ENCODE peak calls at places on chromosomes 13 and 19, in four cellular contexts. E is brain microvascular endothelial cell, D is A549, J is neural progenitor cell. L is an unnamed sample.

GRCh38 chr13:37058801-37059135 is 720 bp downstream of the SUPT20H start:
- DNase-seq in E (peak), D (no peak), J (peak), L (no peak)

GRCh38 chr13:108851660-108852059 is 222.2 kb downstream of the MYO16 start:
- DNase-seq in J (no peak), E (no peak), D (no peak), L (no peak)

GRCh38 chr13:26563713-26564112 is 6.2 kb downstream of the WASF3 start:
- DNase-seq in E (no peak), D (no peak), J (no peak), L (no peak)

GRCh38 chr13:113267642-113268405 is 29.2 kb upstream of the LAMP1 start:
- DNase-seq in J (no peak), D (no peak), E (no peak), L (no peak)

GRCh38 chr13:111187879-111188643 is 73.0 kb downstream of the ARHGEF7 start:
- DNase-seq in J (no peak), D (no peak), E (no peak), L (no peak)

GRCh38 chr19:10961073-10961762 is 388 bp downstream of the SMARCA4 start:
- DNase-seq in J (peak), D (no peak), E (peak), L (peak)

GRCh38 chr13:67763984-67764383 is 533.8 kb upstream of the PCDH9 start:
- DNase-seq in E (no peak), D (no peak), J (no peak), L (no peak)

GRCh38 chr19:47497073-47497766 is 13.2 kb upstream of the KPTN start:
- DNase-seq in D (no peak), E (no peak), J (no peak), L (no peak)

GRCh38 chr13:92317066-92317465 is 909.5 kb upstream of the GPC6 start:
- DNase-seq in E (peak), D (peak), J (no peak), L (no peak)

GRCh38 chr19:45498411-45499195 is at the start of gene PPM1N:
- DNase-seq in J (peak), D (no peak), E (no peak), L (peak)

GRCh38 chr13:33284016-33284415 is 1.5 kb downstream of the STARD13 start:
- DNase-seq in J (no peak), D (no peak), E (peak), L (no peak)

GRCh38 chr19:54095136-54095858 is 5.3 kb downstream of the OSCAR start:
- DNase-seq in D (no peak), E (no peak), J (no peak), L (no peak)

GRCh38 chr19:15820646-15821045 is 5.2 kb upstream of the OR10H1 start:
- DNase-seq in J (no peak), D (no peak), E (no peak), L (no peak)

GRCh38 chr19:38417544-38418506 is 8.2 kb downstream of the RASGRP4 start:
- DNase-seq in D (peak), J (peak), E (no peak), L (peak)

GRCh38 chr19:33448159-33448516 is 73.5 kb downstream of the PEPD start:
- DNase-seq in D (no peak), J (no peak), E (no peak), L (no peak)

GRCh38 chr19:5338661-5339469 is 1.7 kb downstream of the PTPRS start:
- DNase-seq in D (no peak), J (peak), E (no peak), L (peak)

GRCh38 chr13:36102721-36103120 is 28.5 kb downstream of the DCLK1 start:
- DNase-seq in E (no peak), D (no peak), J (no peak), L (no peak)

GRCh38 chr13:34578471-34578870 is 363.6 kb upstream of the NBEA start:
- DNase-seq in E (no peak), D (peak), J (no peak), L (no peak)

GRCh38 chr19:6737873-6738725 is 719 bp upstream of the GPR108 start:
- DNase-seq in J (peak), E (peak), D (peak), L (peak)

GRCh38 chr19:11814707-11815050 is 606 bp downstream of the ZNF440 start:
- DNase-seq in E (peak), J (peak), D (no peak), L (peak)

GRCh38 chr13:20428666-20429644 is 96.7 kb downstream of the CRYL1 start:
- DNase-seq in D (no peak), J (no peak), E (no peak), L (no peak)

GRCh38 chr19:18205180-18205915 is 1.5 kb upstream of the RAB3A start:
- DNase-seq in D (no peak), E (peak), J (peak), L (peak)

GRCh38 chr13:51945149-51945548 is 66.1 kb downstream of the ATP7B start:
- DNase-seq in J (no peak), D (no peak), E (no peak), L (peak)

GRCh38 chr13:103961784-103962183 is 895.6 kb upstream of the SLC10A2 start:
- DNase-seq in E (peak), J (no peak), D (no peak), L (no peak)

GRCh38 chr13:75271851-75272250 is 210.1 kb downstream of the TBC1D4 start:
- DNase-seq in D (no peak), E (no peak), J (no peak), L (no peak)

GRCh38 chr19:39126593-39127187 is 1.1 kb downstream of the PAK4 start:
- DNase-seq in D (peak), E (no peak), J (peak), L (no peak)

GRCh38 chr19:18007605-18007938 is 398 bp upstream of the ARRDC2 start:
- DNase-seq in D (no peak), J (no peak), E (peak), L (no peak)

GRCh38 chr19:49687566-49688316 is 1.7 kb upstream of the ADM5 start:
- DNase-seq in J (no peak), E (no peak), D (no peak), L (no peak)

GRCh38 chr19:46515879-46516350 is 20.2 kb upstream of the PNMA8B start:
- DNase-seq in J (peak), E (peak), D (peak), L (peak)

GRCh38 chr19:36488816-36489138 is 584 bp downstream of the ZNF566 start:
- DNase-seq in J (peak), D (no peak), E (peak), L (peak)

GRCh38 chr13:24727731-24728601 is 36.0 kb upstream of the RNF17 start:
- DNase-seq in J (peak), E (peak), D (peak), L (peak)

GRCh38 chr19:10643968-10644290 is 10.2 kb upstream of the ILF3 start:
- DNase-seq in D (no peak), E (no peak), J (no peak), L (no peak)

GRCh38 chr19:50501186-50501567 is 9.8 kb downstream of the JOSD2 start:
- DNase-seq in J (no peak), D (peak), E (no peak), L (no peak)

GRCh38 chr13:109669234-109669612 is 117.2 kb downstream of the IRS2 start:
- DNase-seq in D (no peak), J (peak), E (no peak), L (no peak)

GRCh38 chr13:26051231-26052135 is at the start of gene SHISA2:
- DNase-seq in D (peak), E (no peak), J (peak), L (peak)

GRCh38 chr19:34259367-34259865 is 5.1 kb downstream of the GARRE1 start:
- DNase-seq in E (no peak), J (no peak), D (no peak), L (no peak)

GRCh38 chr19:30376826-30377425 is 4.7 kb downstream of the ZNF536 start:
- DNase-seq in J (no peak), E (no peak), D (no peak), L (no peak)

DNA sequence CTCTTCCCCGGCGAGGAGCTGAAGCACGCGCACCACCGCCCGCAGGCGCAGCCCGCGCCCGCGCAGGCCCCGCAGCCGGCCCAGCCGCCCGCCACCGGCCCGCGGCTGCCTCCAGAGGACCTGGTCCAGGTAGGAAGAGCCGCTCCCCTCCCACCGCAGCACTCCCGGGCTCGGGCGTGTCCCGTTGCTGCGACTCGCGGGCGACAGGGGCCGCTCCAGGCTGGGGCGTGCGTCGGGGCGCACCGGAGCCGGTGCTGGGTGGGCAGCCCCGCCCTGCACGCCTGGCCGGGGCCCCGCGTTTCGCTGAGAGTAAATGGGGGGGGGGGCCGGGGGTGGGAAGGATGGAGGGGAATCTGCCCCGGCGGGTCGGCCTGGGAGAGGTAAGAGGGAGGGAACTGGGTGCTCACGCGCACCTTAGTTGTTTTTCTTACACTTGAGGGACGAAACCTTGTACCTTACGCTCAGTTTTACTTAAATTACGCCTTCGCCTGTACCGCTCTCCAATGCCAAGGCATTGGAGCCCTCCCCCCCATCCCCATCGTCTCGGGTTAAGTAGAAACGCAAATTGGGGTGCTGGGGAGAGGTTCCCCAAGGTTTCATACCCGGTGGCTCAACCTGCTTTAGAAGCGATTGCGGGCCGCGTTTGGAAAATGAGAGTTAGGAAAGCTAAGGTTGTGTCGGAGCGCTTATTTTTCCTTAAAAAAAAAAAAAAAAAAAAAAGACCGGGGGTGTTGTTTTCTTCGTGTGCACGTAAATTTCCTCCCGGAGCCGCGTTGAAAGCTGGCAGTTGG is 850 bp downstream of the KLF5 start:
- DNase-seq in J (peak), E (no peak), D (no peak), L (peak)
- TF ChIP-seq CTCF in J (peak), E (no peak), D (peak), L (peak)

GRCh38 chr13:31964168-31964567 is 67.4 kb upstream of the FRY start:
- DNase-seq in E (no peak), J (no peak), D (no peak), L (no peak)
- TF ChIP-seq CTCF in E (no peak), J (no peak), D (no peak), L (no peak)

DNA sequence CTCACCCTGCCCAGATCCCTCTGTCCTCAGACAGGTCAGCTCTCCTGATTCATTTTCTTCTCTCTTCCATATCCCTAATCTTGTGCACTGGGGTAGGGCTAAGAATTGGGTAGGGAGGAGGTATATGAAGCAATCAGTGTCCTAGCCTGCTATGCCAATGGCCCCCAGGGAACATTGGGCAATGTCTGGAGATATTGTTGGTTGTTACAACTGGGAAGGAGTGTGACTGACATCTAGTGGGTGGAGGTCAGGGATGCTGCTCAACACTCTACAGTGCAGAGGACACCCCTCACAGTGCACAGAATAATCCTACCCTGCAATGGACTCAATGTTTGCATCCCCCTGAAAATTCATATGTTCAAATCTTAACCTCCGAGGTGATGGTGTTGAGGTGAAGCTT is 57.5 kb downstream of the CPAMD8 start:
- DNase-seq in E (peak), J (no peak), D (peak), L (no peak)
- TF ChIP-seq CTCF in E (peak), J (no peak), D (no peak), L (peak)

GRCh38 chr19:57613941-57614743 is at the start of gene ZNF134:
- DNase-seq in E (peak), D (peak), J (peak), L (peak)
- TF ChIP-seq CTCF in E (peak), D (no peak), J (no peak), L (no peak)

DNA sequence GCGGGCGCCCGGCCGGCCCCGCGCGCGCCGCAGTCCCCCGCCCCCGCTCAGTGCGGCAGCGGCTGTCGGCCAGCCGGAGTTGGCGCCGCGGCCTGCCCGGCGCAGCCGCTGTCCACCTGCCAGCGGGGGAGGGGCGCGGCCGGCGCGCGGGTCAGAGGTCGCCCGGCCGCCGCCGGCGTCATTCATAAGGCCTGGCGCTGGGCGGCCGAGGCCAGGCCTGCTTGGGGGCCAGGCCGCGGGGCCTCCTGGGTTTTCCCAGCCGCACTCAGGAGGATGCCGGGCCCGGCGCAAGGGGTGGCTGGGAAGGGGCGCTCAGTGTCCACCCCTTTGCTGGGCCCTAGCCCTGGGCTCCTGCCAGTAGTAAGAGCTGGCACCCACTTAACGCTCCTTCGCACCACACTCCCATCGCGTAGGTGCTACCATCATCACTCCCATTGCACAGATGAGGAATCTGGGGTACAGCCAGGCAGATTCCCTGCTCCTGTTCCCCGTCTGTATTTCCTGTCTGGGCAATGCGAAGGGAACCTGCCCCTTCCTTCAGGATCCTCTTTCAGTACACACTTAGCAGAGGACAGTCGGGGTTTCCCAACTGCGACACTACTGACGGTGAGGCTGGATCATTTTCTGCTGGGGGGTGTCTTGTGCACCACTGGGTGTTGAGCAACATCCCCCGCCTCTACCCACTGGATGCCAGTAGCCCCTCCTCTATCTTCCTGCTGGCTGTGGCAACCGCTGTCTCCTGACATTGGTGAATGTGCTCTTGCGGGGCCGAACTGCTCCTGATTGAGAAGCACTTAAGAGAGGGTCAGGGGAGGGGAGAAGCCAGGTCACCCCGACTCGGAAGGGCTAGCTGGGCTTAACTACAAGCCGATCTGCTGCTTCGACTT is 846 bp upstream of the PRKACA start:
- DNase-seq in E (peak), J (peak), D (no peak), L (no peak)
- TF ChIP-seq CTCF in E (no peak), J (no peak), D (no peak), L (no peak)

GRCh38 chr13:98401936-98402335 is 175.0 kb downstream of the STK24 start:
- DNase-seq in J (no peak), D (no peak), E (no peak), L (no peak)
- TF ChIP-seq CTCF in J (no peak), D (no peak), E (no peak), L (no peak)

GRCh38 chr13:28753208-28753892 is 34.6 kb upstream of the SLC46A3 start:
- DNase-seq in E (peak), J (no peak), D (peak), L (no peak)

GRCh38 chr13:28747851-28748250 is 29.1 kb upstream of the SLC46A3 start:
- DNase-seq in J (no peak), D (no peak), E (no peak), L (no peak)

GRCh38 chr13:28753946-28754345 is 35.2 kb upstream of the SLC46A3 start:
- DNase-seq in D (no peak), J (no peak), E (no peak), L (no peak)

GRCh38 chr13:28751210-28751935 is 32.6 kb upstream of the SLC46A3 start:
- DNase-seq in D (no peak), E (no peak), J (no peak), L (no peak)

GRCh38 chr13:28750187-28751045 is 31.6 kb upstream of the SLC46A3 start:
- DNase-seq in D (peak), E (no peak), J (no peak), L (no peak)
- TF ChIP-seq CTCF in D (no peak), E (no peak), J (no peak), L (no peak)

DNA sequence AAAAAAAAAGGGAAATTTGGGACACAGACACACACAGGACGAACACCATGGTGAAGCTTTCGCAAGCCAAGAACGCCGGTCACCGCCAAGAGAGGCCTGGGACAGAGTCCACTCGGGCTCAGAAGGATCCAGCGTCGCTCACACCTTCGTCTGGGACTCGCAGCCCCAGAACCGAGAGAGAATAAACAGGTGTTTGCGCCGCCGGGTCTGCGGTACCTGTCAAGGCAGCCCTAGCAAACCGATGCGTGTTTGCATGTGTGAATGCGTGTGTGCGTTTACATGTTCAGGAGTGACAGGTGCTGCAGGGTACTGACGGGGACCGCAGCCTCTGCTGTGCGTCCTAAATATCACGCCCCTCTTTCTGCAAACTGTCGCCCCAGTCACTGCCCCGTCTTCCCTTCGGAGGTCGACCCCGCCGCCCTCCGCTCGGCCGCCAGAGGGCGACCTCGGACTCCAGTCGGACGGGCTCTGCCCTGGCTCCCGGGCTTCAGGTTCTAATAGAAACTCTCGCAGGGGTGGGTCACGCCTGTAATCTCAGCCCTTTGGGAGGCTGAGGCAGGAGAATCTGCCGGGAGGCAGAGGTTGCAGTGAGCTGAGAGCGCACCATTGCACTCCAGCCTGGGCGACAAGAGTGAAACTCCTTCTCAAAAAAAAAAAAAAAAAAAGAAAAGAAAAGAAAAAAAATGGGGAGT is 11.8 kb upstream of the CSNK1G2 start:
- DNase-seq in J (peak), D (peak), E (peak), L (peak)
- TF ChIP-seq CTCF in J (peak), D (peak), E (peak), L (peak)

GRCh38 chr13:87671031-87671823 is at the start of gene SLITRK5:
- DNase-seq in J (peak), E (peak), D (peak), L (peak)
- TF ChIP-seq CTCF in J (peak), E (peak), D (peak), L (peak)

DNA sequence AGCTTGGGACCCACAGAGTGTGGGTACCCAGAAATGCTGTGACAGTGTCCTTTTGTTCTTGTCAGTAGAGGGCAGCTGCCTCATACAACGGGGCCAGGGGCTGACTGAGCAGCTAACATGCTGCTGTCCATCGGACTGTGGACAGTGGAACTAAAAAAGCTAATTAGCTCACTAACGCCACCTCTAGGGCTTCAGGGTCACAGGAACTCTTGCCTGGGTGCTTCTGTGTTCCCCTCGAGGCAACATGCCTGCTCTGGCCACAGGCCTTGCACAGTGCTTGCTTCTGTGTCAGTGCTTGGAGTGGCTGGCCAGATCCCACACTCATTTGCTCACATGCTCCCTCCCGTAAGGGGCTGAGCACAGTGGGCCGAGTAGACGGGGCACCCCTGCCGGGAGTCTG is 377.0 kb downstream of the OLFM4 start:
- DNase-seq in D (peak), E (no peak), J (peak), L (no peak)
- TF ChIP-seq CTCF in D (no peak), E (no peak), J (peak), L (no peak)